ENCODE peak calls at places on chromosome 19, in six cellular contexts. One of them, this sample, is unnamed.

GRCh38 chr19:14432817-14433453 is at the start of gene PKN1:
- DNase-seq in fibroblast of lung: peak; percentile 36
- DNase-seq in IMR-90: no peak
- DNase-seq in AG04450: no peak
- DNase-seq in fibroblast of mammary gland: no peak
- DNase-seq in AG10803: peak; percentile 35
- DNase-seq in this sample: no peak

GRCh38 chr19:3801412-3802096 is 15.4 kb upstream of the MATK start:
- DNase-seq in fibroblast of mammary gland: no peak
- DNase-seq in fibroblast of lung: no peak
- DNase-seq in AG04450: no peak
- DNase-seq in IMR-90: no peak
- DNase-seq in AG10803: no peak
- DNase-seq in this sample: no peak

GRCh38 chr19:49637865-49638350 is 2.0 kb downstream of the RRAS start:
- DNase-seq in IMR-90: peak; percentile 62
- DNase-seq in fibroblast of lung: peak; percentile 75
- DNase-seq in AG04450: no peak
- DNase-seq in fibroblast of mammary gland: peak; percentile 75
- DNase-seq in AG10803: peak; percentile 82
- DNase-seq in this sample: no peak

GRCh38 chr19:43337737-43338136 is 15.7 kb upstream of the CD177 start:
- DNase-seq in IMR-90: no peak
- DNase-seq in fibroblast of lung: no peak
- DNase-seq in AG04450: no peak
- DNase-seq in fibroblast of mammary gland: no peak
- DNase-seq in AG10803: no peak
- DNase-seq in this sample: no peak

GRCh38 chr19:48490980-48491792 is 20.4 kb downstream of the LMTK3 start:
- DNase-seq in AG10803: no peak
- DNase-seq in AG04450: no peak
- DNase-seq in fibroblast of mammary gland: no peak
- DNase-seq in IMR-90: no peak
- DNase-seq in fibroblast of lung: no peak
- DNase-seq in this sample: no peak

GRCh38 chr19:34975056-34975455 is 11.0 kb upstream of the ZNF792 start:
- DNase-seq in fibroblast of lung: no peak
- DNase-seq in AG04450: no peak
- DNase-seq in fibroblast of mammary gland: no peak
- DNase-seq in AG10803: no peak
- DNase-seq in IMR-90: no peak
- DNase-seq in this sample: no peak

GRCh38 chr19:39179754-39180153 is 17.0 kb upstream of the NCCRP1 start:
- DNase-seq in AG10803: no peak
- DNase-seq in fibroblast of mammary gland: no peak
- DNase-seq in IMR-90: no peak
- DNase-seq in fibroblast of lung: no peak
- DNase-seq in AG04450: no peak
- DNase-seq in this sample: no peak

GRCh38 chr19:8610928-8611284 is 391 bp upstream of the ADAMTS10 start:
- DNase-seq in fibroblast of lung: no peak
- DNase-seq in AG04450: no peak
- DNase-seq in IMR-90: no peak
- DNase-seq in AG10803: no peak
- DNase-seq in fibroblast of mammary gland: no peak
- DNase-seq in this sample: no peak

GRCh38 chr19:54426291-54426918 is 11.1 kb downstream of the TTYH1 start:
- DNase-seq in AG10803: no peak
- DNase-seq in fibroblast of lung: no peak
- DNase-seq in IMR-90: no peak
- DNase-seq in fibroblast of mammary gland: no peak
- DNase-seq in AG04450: no peak
- DNase-seq in this sample: no peak

GRCh38 chr19:42285546-42285945 is 16.4 kb upstream of the PRR19 start:
- DNase-seq in IMR-90: no peak
- DNase-seq in fibroblast of mammary gland: no peak
- DNase-seq in AG10803: no peak
- DNase-seq in fibroblast of lung: no peak
- DNase-seq in AG04450: no peak
- DNase-seq in this sample: no peak

GRCh38 chr19:48342414-48342738 is 17.0 kb downstream of the EMP3 start:
- DNase-seq in AG04450: no peak
- DNase-seq in fibroblast of lung: no peak
- DNase-seq in fibroblast of mammary gland: no peak
- DNase-seq in AG10803: no peak
- DNase-seq in IMR-90: no peak
- DNase-seq in this sample: no peak

GRCh38 chr19:8611391-8611883 is 922 bp upstream of the ADAMTS10 start:
- DNase-seq in fibroblast of mammary gland: no peak
- DNase-seq in IMR-90: no peak
- DNase-seq in AG10803: peak; percentile 18
- DNase-seq in AG04450: no peak
- DNase-seq in fibroblast of lung: no peak
- DNase-seq in this sample: no peak

GRCh38 chr19:48318286-48318987 is 6.9 kb upstream of the EMP3 start:
- DNase-seq in IMR-90: no peak
- DNase-seq in fibroblast of mammary gland: no peak
- DNase-seq in fibroblast of lung: no peak
- DNase-seq in AG04450: no peak
- DNase-seq in AG10803: no peak
- DNase-seq in this sample: no peak

GRCh38 chr19:1221141-1221903 is 15.7 kb downstream of the STK11 start:
- DNase-seq in fibroblast of mammary gland: peak; percentile 65
- DNase-seq in fibroblast of lung: peak; percentile 59
- DNase-seq in IMR-90: peak; percentile 54
- DNase-seq in AG10803: peak; percentile 40
- DNase-seq in AG04450: no peak
- DNase-seq in this sample: no peak

GRCh38 chr19:5913739-5914357 is at the start of gene CAPS:
- DNase-seq in fibroblast of lung: peak; percentile 69
- DNase-seq in AG04450: no peak
- DNase-seq in IMR-90: peak; percentile 23
- DNase-seq in AG10803: peak; percentile 80
- DNase-seq in fibroblast of mammary gland: peak; percentile 55
- DNase-seq in this sample: no peak

GRCh38 chr19:47538812-47539211 is 23.9 kb upstream of the NAPA start:
- DNase-seq in fibroblast of mammary gland: no peak
- DNase-seq in AG10803: no peak
- DNase-seq in IMR-90: no peak
- DNase-seq in fibroblast of lung: no peak
- DNase-seq in AG04450: no peak
- DNase-seq in this sample: no peak

GRCh38 chr19:55705972-55706371 is 30.9 kb downstream of the EPN1 start:
- DNase-seq in IMR-90: no peak
- DNase-seq in AG04450: no peak
- DNase-seq in fibroblast of mammary gland: no peak
- DNase-seq in fibroblast of lung: no peak
- DNase-seq in AG10803: no peak
- DNase-seq in this sample: no peak

GRCh38 chr19:55702131-55702627 is 27.2 kb downstream of the EPN1 start:
- DNase-seq in fibroblast of lung: no peak
- DNase-seq in fibroblast of mammary gland: no peak
- DNase-seq in AG10803: no peak
- DNase-seq in AG04450: no peak
- DNase-seq in IMR-90: no peak
- DNase-seq in this sample: peak; percentile 29

GRCh38 chr19:55700813-55701212 is 25.8 kb downstream of the EPN1 start:
- DNase-seq in fibroblast of mammary gland: no peak
- DNase-seq in IMR-90: no peak
- DNase-seq in AG10803: no peak
- DNase-seq in fibroblast of lung: no peak
- DNase-seq in AG04450: no peak
- DNase-seq in this sample: peak; percentile 17

GRCh38 chr19:55704494-55705245 is 29.6 kb downstream of the EPN1 start:
- DNase-seq in AG04450: no peak
- DNase-seq in IMR-90: no peak
- DNase-seq in AG10803: no peak
- DNase-seq in fibroblast of mammary gland: peak; percentile 1
- DNase-seq in fibroblast of lung: no peak
- DNase-seq in this sample: no peak

DNA sequence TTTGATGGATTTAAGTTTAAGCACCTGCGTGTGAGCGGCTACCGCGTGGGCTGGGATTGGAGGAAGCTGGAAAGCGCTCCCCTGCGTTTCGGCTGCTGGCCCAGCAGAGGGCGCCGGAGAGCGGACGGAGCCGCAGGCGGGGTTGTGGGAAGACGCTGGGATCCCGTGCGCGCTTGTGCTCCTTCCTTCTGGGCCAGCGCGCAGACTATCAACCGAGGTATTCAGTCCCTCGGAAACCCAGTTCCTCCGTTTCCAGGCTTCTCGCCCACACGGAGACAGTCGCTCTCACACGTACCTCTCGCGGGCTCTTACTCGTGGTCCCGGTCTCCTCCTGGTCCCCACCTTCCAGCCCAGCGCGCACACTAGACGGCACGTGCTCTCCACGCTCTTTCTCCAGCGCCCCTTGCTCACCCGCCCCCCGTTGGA is 28.8 kb downstream of the EPN1 start:
- DNase-seq in AG04450: no peak
- DNase-seq in AG10803: peak; percentile 9
- DNase-seq in IMR-90: no peak
- DNase-seq in fibroblast of mammary gland: peak; percentile 45
- DNase-seq in fibroblast of lung: peak; percentile 20
- DNase-seq in this sample: peak; percentile 42
- TF ChIP-seq CTCF in AG04450: peak; percentile 52
- TF ChIP-seq CTCF in AG10803: peak; percentile 55
- TF ChIP-seq CTCF in IMR-90: peak; percentile 46
- TF ChIP-seq CTCF in fibroblast of mammary gland: peak; percentile 65
- TF ChIP-seq CTCF in fibroblast of lung: peak; percentile 41
- TF ChIP-seq CTCF in this sample: peak; percentile 87

GRCh38 chr19:45130236-45130635 is 30.5 kb downstream of the NKPD1 start:
- DNase-seq in AG04450: no peak
- DNase-seq in AG10803: no peak
- DNase-seq in fibroblast of mammary gland: no peak
- DNase-seq in IMR-90: no peak
- DNase-seq in fibroblast of lung: no peak
- DNase-seq in this sample: no peak

GRCh38 chr19:45133661-45134060 is 27.1 kb downstream of the NKPD1 start:
- DNase-seq in IMR-90: no peak
- DNase-seq in AG04450: no peak
- DNase-seq in fibroblast of lung: no peak
- DNase-seq in fibroblast of mammary gland: no peak
- DNase-seq in AG10803: no peak
- DNase-seq in this sample: no peak

GRCh38 chr19:45128109-45128508 is 32.7 kb downstream of the NKPD1 start:
- DNase-seq in AG04450: no peak
- DNase-seq in fibroblast of mammary gland: no peak
- DNase-seq in fibroblast of lung: no peak
- DNase-seq in AG10803: no peak
- DNase-seq in IMR-90: no peak
- DNase-seq in this sample: no peak

GRCh38 chr19:45128806-45129205 is 32.0 kb downstream of the NKPD1 start:
- DNase-seq in fibroblast of mammary gland: no peak
- DNase-seq in IMR-90: no peak
- DNase-seq in fibroblast of lung: no peak
- DNase-seq in AG04450: no peak
- DNase-seq in AG10803: no peak
- DNase-seq in this sample: no peak

DNA sequence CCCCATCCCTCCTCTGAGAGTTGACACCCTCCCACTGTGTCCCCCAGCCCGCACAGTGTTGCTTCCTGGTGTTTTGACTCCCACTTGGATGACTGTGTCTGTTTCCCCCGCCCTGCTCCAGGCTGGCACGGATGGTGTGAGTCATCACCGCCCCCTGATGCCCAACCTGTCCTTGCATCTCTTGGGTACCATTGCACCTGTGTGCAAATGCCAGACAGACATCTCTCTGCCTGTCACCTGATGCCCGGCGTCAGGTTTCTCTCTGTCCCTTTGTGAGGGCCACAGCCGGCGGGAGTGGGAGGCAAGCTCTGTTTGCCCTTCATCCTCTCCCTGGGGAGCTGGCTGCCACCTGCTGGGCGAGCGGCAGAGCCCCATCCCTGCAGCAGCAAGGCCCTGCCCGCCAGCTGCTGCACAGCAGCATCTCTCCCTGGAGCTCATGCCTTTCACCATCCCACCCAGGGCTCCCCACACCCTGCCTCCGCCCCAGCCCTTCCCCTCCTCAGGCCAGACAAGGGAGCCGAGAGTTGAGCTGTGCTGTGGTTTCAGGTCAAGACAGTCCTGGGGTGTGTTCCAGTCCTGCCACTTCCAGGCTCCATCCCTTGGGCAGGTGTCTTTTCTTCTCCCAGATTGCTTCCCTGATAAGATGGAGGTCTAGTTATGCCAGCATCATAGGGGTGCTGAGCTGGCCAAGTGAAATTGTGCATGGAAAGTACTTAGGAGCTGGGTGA is 29.7 kb downstream of the NKPD1 start:
- DNase-seq in fibroblast of mammary gland: no peak
- DNase-seq in AG04450: no peak
- DNase-seq in IMR-90: peak; percentile 16
- DNase-seq in AG10803: no peak
- DNase-seq in fibroblast of lung: no peak
- DNase-seq in this sample: no peak
- TF ChIP-seq CTCF in fibroblast of mammary gland: no peak
- TF ChIP-seq CTCF in AG04450: peak; percentile 34
- TF ChIP-seq CTCF in IMR-90: peak; percentile 31
- TF ChIP-seq CTCF in AG10803: peak; percentile 22
- TF ChIP-seq CTCF in fibroblast of lung: no peak
- TF ChIP-seq CTCF in this sample: no peak

DNA sequence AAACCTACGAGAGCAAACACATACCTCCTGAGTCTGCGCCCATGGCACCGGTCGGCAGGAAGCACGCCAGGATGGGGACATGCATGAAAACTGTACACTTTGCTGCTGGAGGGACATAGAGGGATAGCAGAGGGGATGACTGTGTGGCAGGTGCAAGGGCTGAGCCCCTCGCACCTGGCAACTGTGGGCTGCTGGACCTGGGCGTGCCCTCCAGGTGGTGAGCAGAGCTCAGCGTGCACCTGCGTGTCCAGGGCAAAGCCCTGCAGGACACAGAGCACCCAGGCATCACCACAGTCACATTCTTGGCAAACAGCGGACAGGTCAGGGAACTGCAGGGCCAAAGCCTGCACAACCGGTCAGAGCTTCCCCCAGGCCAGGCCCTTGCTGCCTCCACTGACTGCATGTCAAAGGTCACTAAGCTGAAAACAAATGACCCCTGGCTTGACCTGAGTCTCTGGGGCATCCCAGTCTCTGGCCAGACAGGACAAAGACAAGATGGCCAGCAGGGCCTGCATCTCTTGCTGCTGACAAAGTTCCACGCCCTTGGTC is 9.0 kb upstream of the ISYNA1 start:
- DNase-seq in IMR-90: no peak
- DNase-seq in fibroblast of lung: no peak
- DNase-seq in AG10803: no peak
- DNase-seq in AG04450: no peak
- DNase-seq in fibroblast of mammary gland: no peak
- DNase-seq in this sample: no peak
- TF ChIP-seq CTCF in IMR-90: no peak
- TF ChIP-seq CTCF in fibroblast of lung: no peak
- TF ChIP-seq CTCF in AG10803: no peak
- TF ChIP-seq CTCF in AG04450: no peak
- TF ChIP-seq CTCF in fibroblast of mammary gland: no peak
- TF ChIP-seq CTCF in this sample: no peak

DNA sequence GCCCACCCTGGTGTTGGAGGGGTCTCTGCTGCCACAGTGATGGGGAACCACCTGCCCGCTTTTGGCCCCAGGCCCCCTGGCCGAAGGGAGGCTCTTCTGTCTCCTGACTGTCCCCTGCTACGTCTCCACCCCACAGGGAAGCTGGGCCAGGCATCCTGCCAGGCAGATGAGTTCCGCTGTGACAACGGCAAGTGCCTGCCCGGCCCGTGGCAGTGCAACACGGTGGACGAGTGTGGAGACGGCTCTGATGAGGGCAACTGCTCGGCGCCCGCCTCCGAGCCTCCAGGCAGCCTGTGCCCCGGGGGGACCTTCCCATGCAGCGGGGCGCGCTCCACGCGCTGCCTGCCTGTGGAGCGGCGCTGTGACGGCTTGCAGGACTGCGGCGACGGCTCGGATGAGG is 11.0 kb downstream of the LRP3 start:
- DNase-seq in fibroblast of lung: no peak
- DNase-seq in AG10803: no peak
- DNase-seq in fibroblast of mammary gland: no peak
- DNase-seq in IMR-90: no peak
- DNase-seq in AG04450: no peak
- DNase-seq in this sample: no peak
- TF ChIP-seq CTCF in fibroblast of lung: no peak
- TF ChIP-seq CTCF in AG10803: no peak
- TF ChIP-seq CTCF in fibroblast of mammary gland: no peak
- TF ChIP-seq CTCF in IMR-90: no peak
- TF ChIP-seq CTCF in AG04450: no peak
- TF ChIP-seq CTCF in this sample: no peak

This sample was measured in CD14-positive monocyte.